ENCODE peak calls at places on chromosomes 16 and 17, in ten cellular contexts. T is GM23338, N is heart right ventricle, Z is PC-3, W is lower lobe of right lung, H is endothelial cell of umbilical vein, Q is right lobe of liver, K is stomach, B is GM23248, A is A673. I is an unnamed sample. For H3K27me3 and H3K4me1, the result is how much of the 10 kb centered on the place peaks cover.

GRCh38 chr16:72291121-72291520 is 119.2 kb upstream of the PMFBP1 start:
- DNase-seq in N (no peak), Z (no peak), W (no peak), K (no peak), H (no peak), A (no peak), B (peak), T (peak), Q (no peak), I (peak)

GRCh38 chr16:23318639-23319038 is 16.5 kb downstream of the SCNN1B start:
- DNase-seq in W (peak), Q (no peak), A (no peak), H (no peak), N (no peak), Z (no peak), B (no peak), T (no peak), K (peak), I (no peak)

GRCh38 chr17:28493467-28493866 is 12.7 kb upstream of the FOXN1 start:
- DNase-seq in W (no peak), Z (no peak), B (peak), T (no peak), A (no peak), N (no peak), K (no peak), Q (no peak), H (no peak), I (no peak)

GRCh38 chr16:75481475-75481874 is 13.8 kb downstream of the CHST6 start:
- DNase-seq in A (no peak), H (no peak), Z (no peak), K (no peak), W (no peak), Q (no peak), B (no peak), N (no peak), T (no peak), I (no peak)

GRCh38 chr16:62213763-62214162 is 177.5 kb upstream of the CDH8 start:
- DNase-seq in K (no peak), A (peak), Z (no peak), N (no peak), T (peak), Q (no peak), W (no peak), H (no peak), B (no peak), I (no peak)

GRCh38 chr16:75389096-75389692 is 44.1 kb downstream of the CFDP1 start:
- DNase-seq in T (no peak), Z (no peak), Q (no peak), K (no peak), A (no peak), H (no peak), N (no peak), B (no peak), W (no peak), I (no peak)

GRCh38 chr17:7046127-7046724 is 2.3 kb upstream of the SLC16A11 start:
- DNase-seq in Q (no peak), H (no peak), N (no peak), T (peak), K (peak), A (no peak), Z (peak), W (peak), B (peak), I (no peak)

GRCh38 chr17:40065771-40066510 is 3.2 kb downstream of the THRA start:
- DNase-seq in N (no peak), Q (no peak), B (no peak), T (no peak), A (no peak), K (no peak), Z (no peak), W (peak), H (no peak), I (no peak)

GRCh38 chr17:44444735-44445105 is 55.3 kb upstream of the ITGA2B start:
- DNase-seq in K (no peak), B (peak), N (no peak), Q (no peak), Z (peak), H (no peak), T (no peak), W (no peak), A (no peak), I (peak)

GRCh38 chr17:57257213-57257873 is 1.0 kb downstream of the MSI2 start:
- DNase-seq in W (no peak), N (no peak), K (no peak), A (no peak), Z (no peak), B (peak), H (peak), Q (no peak), T (peak), I (no peak)

GRCh38 chr17:34624767-34625389 is 45.5 kb downstream of the TMEM132E start:
- DNase-seq in Z (no peak), W (no peak), Q (no peak), N (no peak), K (no peak), B (no peak), A (no peak), H (no peak), T (peak), I (no peak)

GRCh38 chr16:50326835-50327465 is 41.8 kb downstream of the BRD7 start:
- DNase-seq in B (peak), Z (peak), T (peak), H (no peak), N (no peak), W (no peak), A (peak), K (no peak), Q (no peak), I (peak)

GRCh38 chr17:1561420-1562177 is 993 bp downstream of the PITPNA start:
- DNase-seq in T (peak), N (peak), K (no peak), B (peak), Z (peak), H (peak), Q (no peak), W (peak), A (no peak), I (peak)

GRCh38 chr16:58449768-58450167 is 50.2 kb upstream of the NDRG4 start:
- DNase-seq in W (no peak), K (no peak), B (no peak), A (no peak), N (no peak), H (no peak), Z (no peak), Q (no peak), T (no peak), I (no peak)

GRCh38 chr17:5719976-5720375 is 135.7 kb upstream of the NLRP1 start:
- DNase-seq in W (no peak), A (no peak), Z (no peak), H (no peak), B (no peak), Q (no peak), N (no peak), T (no peak), K (no peak), I (no peak)

GRCh38 chr17:17448076-17448475 is 28.7 kb upstream of the MED9 start:
- DNase-seq in N (no peak), T (no peak), H (no peak), Q (no peak), K (no peak), Z (no peak), W (no peak), A (no peak), B (no peak), I (no peak)

GRCh38 chr16:10752843-10753523 is 9.3 kb downstream of the NUBP1 start:
- DNase-seq in H (no peak), W (peak), K (peak), N (peak), B (no peak), Q (no peak), T (no peak), A (no peak), Z (no peak), I (no peak)

GRCh38 chr16:6753553-6753952 is 579.1 kb upstream of the RBFOX1 start:
- DNase-seq in A (no peak), N (no peak), H (no peak), K (no peak), T (no peak), Z (no peak), W (no peak), B (no peak), Q (no peak), I (no peak)

GRCh38 chr17:20908373-20909273 is 134.2 kb downstream of the USP22 start:
- DNase-seq in K (peak), N (peak), Z (peak), Q (peak), W (peak), H (peak), A (peak), T (peak), B (peak), I (peak)

GRCh38 chr17:70613681-70614080 is 444.3 kb downstream of the KCNJ2 start:
- DNase-seq in Z (no peak), K (no peak), B (no peak), T (no peak), Q (no peak), N (no peak), A (no peak), W (no peak), H (no peak), I (no peak)

GRCh38 chr17:62822080-62822904 is 14.2 kb upstream of the MARCHF10 start:
- DNase-seq in B (no peak), A (no peak), Z (no peak), T (no peak), N (no peak), K (peak), H (peak), W (no peak), Q (no peak), I (peak)

GRCh38 chr17:14755002-14755401 is 454.1 kb downstream of the HS3ST3B1 start:
- DNase-seq in H (no peak), N (no peak), A (no peak), K (no peak), Q (no peak), Z (peak), W (no peak), B (no peak), T (no peak), I (no peak)

GRCh38 chr17:81733507-81734404 is 21.7 kb downstream of the SLC25A10 start:
- DNase-seq in B (peak), T (peak), H (peak), N (peak), K (peak), Z (peak), W (peak), Q (peak), A (peak), I (peak)

GRCh38 chr16:73713817-73714495 is 582.7 kb upstream of the PSMD7 start:
- DNase-seq in N (peak), A (peak), K (no peak), B (peak), W (no peak), Z (peak), H (no peak), T (peak), Q (no peak), I (peak)

GRCh38 chr17:65824901-65825300 is 263.5 kb upstream of the AXIN2 start:
- DNase-seq in B (no peak), H (peak), Q (no peak), N (no peak), W (no peak), Z (no peak), A (no peak), T (no peak), K (no peak), I (no peak)

GRCh38 chr16:3594316-3595109 is 16.9 kb downstream of the SLX4 start:
- DNase-seq in W (no peak), Z (no peak), Q (no peak), T (no peak), K (no peak), H (no peak), N (no peak), B (no peak), A (no peak), I (no peak)

GRCh38 chr17:81380682-81381518 is 14.4 kb upstream of the BAHCC1 start:
- DNase-seq in Q (no peak), Z (no peak), T (no peak), B (no peak), A (no peak), W (no peak), K (no peak), H (no peak), N (no peak), I (no peak)

GRCh38 chr16:715448-716249 is 731 bp downstream of the METRN start:
- DNase-seq in K (no peak), H (no peak), Q (no peak), N (no peak), B (peak), T (peak), W (no peak), A (no peak), Z (no peak), I (peak)

GRCh38 chr17:64202683-64203430 is 60.2 kb downstream of the TEX2 start:
- DNase-seq in K (no peak), W (no peak), Q (no peak), Z (peak), N (no peak), A (no peak), H (no peak), B (peak), T (no peak), I (peak)

GRCh38 chr16:22692916-22693646 is 120.9 kb upstream of the HS3ST2 start:
- DNase-seq in Z (no peak), W (no peak), H (no peak), Q (no peak), K (no peak), T (no peak), A (no peak), B (peak), N (no peak), I (no peak)

GRCh38 chr16:87930456-87930855 is 5.9 kb downstream of the CA5A start:
- DNase-seq in Z (no peak), W (no peak), N (no peak), B (peak), T (peak), H (no peak), K (no peak), A (peak), Q (no peak), I (no peak)

GRCh38 chr16:17083628-17084027 is 387.1 kb downstream of the XYLT1 start:
- DNase-seq in Z (no peak), H (no peak), B (no peak), N (no peak), W (no peak), T (peak), A (no peak), Q (no peak), K (no peak), I (no peak)

GRCh38 chr17:2337811-2338657 is 733 bp downstream of the SGSM2 start:
- DNase-seq in Q (peak), A (peak), T (peak), Z (peak), N (peak), H (peak), W (peak), B (peak), K (peak), I (peak)

GRCh38 chr16:57253410-57253927 is 8.4 kb downstream of the ARL2BP start:
- DNase-seq in Q (no peak), A (no peak), N (no peak), W (peak), B (peak), T (no peak), K (peak), Z (peak), H (no peak), I (no peak)

GRCh38 chr17:34110315-34110714 is 144.8 kb upstream of the CCL2 start:
- DNase-seq in Q (peak), H (no peak), T (peak), W (no peak), Z (no peak), B (no peak), N (no peak), K (no peak), A (no peak), I (no peak)

DNA sequence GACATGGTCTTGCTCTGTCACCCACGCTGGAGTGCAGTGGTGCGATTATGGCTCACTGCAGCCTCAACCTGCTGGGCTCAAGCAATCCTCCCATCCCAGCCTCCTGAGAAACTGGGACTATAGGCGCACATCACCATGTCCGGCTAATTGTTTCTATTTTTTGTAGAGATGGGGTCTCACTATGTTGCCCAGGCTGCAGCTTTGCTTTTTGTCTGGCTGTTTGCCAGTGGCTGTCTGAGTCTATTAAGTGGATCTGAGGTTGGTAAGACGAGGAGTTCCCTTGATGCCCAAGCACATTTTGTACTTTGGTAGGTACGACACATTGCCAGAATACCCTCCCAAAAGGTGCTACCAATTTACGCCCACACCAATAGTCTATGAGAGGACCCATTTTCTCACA is 5.1 kb downstream of the TBX21 start:
- DNase-seq in K (no peak), N (no peak), Q (no peak), B (no peak), A (no peak), Z (no peak), H (no peak), T (no peak), W (no peak), I (no peak)
- H3K27me3 ChIP-seq in K (half or more), N (under half), Q (under half), B (under half), A (under half), Z (under half), H (under half), T (under half), W (under half), I (under half)

GRCh38 chr16:53213542-53213941 is 158.8 kb downstream of the CHD9 start:
- DNase-seq in W (no peak), K (no peak), Z (no peak), Q (no peak), A (no peak), B (no peak), H (no peak), T (no peak), N (no peak), I (no peak)

GRCh38 chr16:53211253-53211652 is 156.5 kb downstream of the CHD9 start:
- DNase-seq in A (no peak), Q (no peak), K (no peak), B (no peak), W (no peak), Z (no peak), H (no peak), T (no peak), N (no peak), I (no peak)

GRCh38 chr16:53209489-53209888 is 154.7 kb downstream of the CHD9 start:
- DNase-seq in H (peak), T (no peak), Z (no peak), N (no peak), A (no peak), W (no peak), K (no peak), Q (no peak), B (peak), I (no peak)

GRCh38 chr16:53216798-53217197 is 162.0 kb downstream of the CHD9 start:
- DNase-seq in W (no peak), H (no peak), A (peak), Q (no peak), Z (no peak), T (no peak), B (no peak), K (no peak), N (no peak), I (no peak)

GRCh38 chr16:53212899-53213235 is 158.1 kb downstream of the CHD9 start:
- DNase-seq in N (no peak), W (no peak), Z (no peak), Q (no peak), T (no peak), K (no peak), H (peak), A (no peak), B (peak), I (no peak)
- H3K4me3 ChIP-seq in N (no peak), W (no peak), Z (no peak), Q (no peak), T (no peak), K (no peak), H (no peak), A (peak), B (no peak), I (no peak)

GRCh38 chr16:81324808-81325207 is 10.0 kb downstream of the GAN start:
- DNase-seq in W (no peak), Q (no peak), T (no peak), K (no peak), H (no peak), A (no peak), N (no peak), B (peak), Z (no peak), I (no peak)
- H3K4me1 ChIP-seq in W (under half), Q (under half), T (under half), K (under half), H (under half), A (under half), N (under half), B (under half), Z (under half), I (under half)

DNA sequence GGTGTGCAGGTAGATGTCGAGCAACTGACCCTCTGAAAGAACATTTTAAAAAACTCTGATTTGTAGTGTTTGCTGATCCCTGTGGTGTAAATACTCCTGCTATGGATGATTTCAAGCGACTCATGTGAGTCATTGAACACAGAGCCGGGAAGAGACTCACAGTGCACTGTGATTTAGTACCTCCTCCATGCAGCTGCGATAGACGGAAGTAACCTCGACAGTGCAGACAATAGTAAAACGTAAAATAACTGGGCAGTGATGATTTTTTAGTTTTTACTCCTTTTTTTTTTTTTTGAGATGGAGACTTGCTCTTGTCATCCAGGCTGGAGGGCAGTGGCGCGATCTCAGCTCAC is 8.7 kb downstream of the TBX21 start:
- DNase-seq in N (no peak), H (no peak), K (no peak), Q (no peak), W (no peak), A (no peak), Z (peak), T (no peak), B (no peak), I (no peak)
- H3K27me3 ChIP-seq in N (under half), H (under half), K (half or more), Q (under half), W (under half), A (under half), Z (under half), T (under half), B (under half), I (under half)

GRCh38 chr16:4933871-4934395 is 3.0 kb downstream of the PPL start:
- DNase-seq in B (no peak), Q (no peak), N (no peak), K (no peak), Z (no peak), W (no peak), H (no peak), A (no peak), T (no peak), I (no peak)

GRCh38 chr16:4934591-4934990 is 2.4 kb downstream of the PPL start:
- DNase-seq in T (no peak), H (no peak), Z (no peak), A (no peak), K (no peak), N (no peak), Q (no peak), B (no peak), W (no peak), I (no peak)

GRCh38 chr16:4936181-4936990 is 562 bp downstream of the PPL start:
- DNase-seq in H (no peak), Z (peak), W (peak), A (no peak), T (peak), B (peak), K (peak), N (peak), Q (peak), I (peak)

GRCh38 chr16:4936991-4937781 is at the start of gene PPL:
- DNase-seq in Q (peak), Z (peak), W (peak), K (peak), N (peak), T (peak), A (no peak), B (no peak), H (no peak), I (no peak)

DNA sequence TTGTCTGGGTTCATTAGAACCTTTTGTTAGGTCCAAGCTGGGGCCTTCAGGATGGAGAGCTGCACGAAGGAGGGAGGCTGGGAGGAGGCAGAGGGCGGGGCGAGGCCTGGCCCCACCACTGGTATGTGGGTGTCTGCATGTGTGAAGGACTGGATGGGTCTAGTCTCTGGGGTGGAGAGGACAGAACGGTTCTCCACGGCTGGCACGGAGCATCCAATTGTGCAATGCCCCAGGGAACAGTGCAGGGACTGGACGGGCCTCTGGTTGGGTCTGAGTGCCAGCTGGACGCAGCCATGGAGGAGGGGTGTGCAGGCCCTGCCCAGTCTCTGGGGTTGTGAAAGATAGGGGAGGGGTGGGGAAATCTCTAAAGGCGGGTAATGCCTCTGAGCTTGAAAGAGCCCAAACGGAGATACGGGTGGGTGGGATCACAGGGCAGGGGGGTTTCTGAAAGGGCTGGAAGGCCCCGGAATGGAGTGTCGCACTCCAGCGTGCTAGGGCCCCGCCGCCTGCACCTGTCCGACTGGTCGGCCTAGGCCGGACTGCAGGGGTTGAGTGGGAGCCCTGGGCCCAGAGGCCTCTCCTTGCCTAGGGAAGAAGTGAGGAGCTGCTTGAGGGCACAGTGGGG is 1.6 kb downstream of the PPL start:
- DNase-seq in B (peak), Z (no peak), W (peak), A (no peak), Q (peak), N (peak), H (no peak), T (no peak), K (peak), I (no peak)
- H3K4me3 ChIP-seq in B (peak), Z (peak), W (peak), A (no peak), Q (peak), N (no peak), H (no peak), T (peak), K (peak), I (no peak)

I was measured in fibroblast of lung.